ENCODE peak calls at places on chromosome X, in ten cellular contexts. G is breast epithelium; Y is brain microvascular endothelial cell; K is CD8-positive, alpha-beta memory T cell; W is lower lobe of right lung; C is RWPE1; P is naive thymus-derived CD4-positive, alpha-beta T cell; U is fibroblast of lung; N is esophagus squamous epithelium; F is heart right ventricle. Z is an unnamed sample.

GRCh38 chrX:129771266-129771995 is 8.3 kb upstream of the SASH3 start:
- DNase-seq in G (no peak), Y (no peak), K (peak), W (no peak), C (no peak), P (peak), U (no peak), N (no peak), F (no peak), Z (no peak)

GRCh38 chrX:20266810-20267598 is at the start of gene RPS6KA3:
- DNase-seq in G (peak), Y (peak), K (peak), W (peak), C (peak), P (peak), U (peak), N (peak), F (peak), Z (peak)

GRCh38 chrX:46381630-46382029 is 163.6 kb downstream of the ZNF674 start:
- DNase-seq in G (no peak), Y (peak), K (no peak), W (no peak), C (no peak), P (no peak), U (no peak), N (no peak), F (no peak), Z (no peak)

GRCh38 chrX:47228550-47229270 is 4.1 kb upstream of the USP11 start:
- DNase-seq in G (no peak), Y (no peak), K (no peak), W (no peak), C (no peak), P (no peak), U (no peak), N (no peak), F (no peak), Z (no peak)

GRCh38 chrX:155048997-155049619 is 21.8 kb downstream of the CMC4 start:
- DNase-seq in G (no peak), Y (peak), K (peak), W (no peak), C (no peak), P (peak), U (peak), N (no peak), F (no peak), Z (peak)

GRCh38 chrX:109487640-109488039 is 5.8 kb upstream of the GUCY2F start:
- DNase-seq in G (no peak), Y (no peak), K (no peak), W (no peak), C (no peak), P (no peak), U (no peak), N (no peak), F (no peak), Z (no peak)

GRCh38 chrX:150984164-150984824 is 1.2 kb downstream of the HMGB3 start:
- DNase-seq in G (no peak), Y (no peak), K (no peak), W (no peak), C (no peak), P (no peak), U (no peak), N (no peak), F (no peak), Z (peak)

GRCh38 chrX:37677765-37678164 is 7.8 kb upstream of the XK start:
- DNase-seq in G (no peak), Y (no peak), K (no peak), W (no peak), C (no peak), P (no peak), U (no peak), N (no peak), F (no peak), Z (no peak)

GRCh38 chrX:45011131-45011530 is 138.1 kb downstream of the KDM6A start:
- DNase-seq in G (no peak), Y (peak), K (no peak), W (no peak), C (peak), P (no peak), U (no peak), N (no peak), F (no peak), Z (no peak)

GRCh38 chrX:10832103-10832502 is 211.7 kb upstream of the MID1 start:
- DNase-seq in G (no peak), Y (no peak), K (no peak), W (no peak), C (no peak), P (no peak), U (no peak), N (no peak), F (no peak), Z (no peak)
- H3K27ac ChIP-seq in G (no peak), Y (no peak), K (no peak), W (no peak), C (no peak), P (no peak), U (no peak), N (no peak), F (no peak), Z (no peak)

DNA sequence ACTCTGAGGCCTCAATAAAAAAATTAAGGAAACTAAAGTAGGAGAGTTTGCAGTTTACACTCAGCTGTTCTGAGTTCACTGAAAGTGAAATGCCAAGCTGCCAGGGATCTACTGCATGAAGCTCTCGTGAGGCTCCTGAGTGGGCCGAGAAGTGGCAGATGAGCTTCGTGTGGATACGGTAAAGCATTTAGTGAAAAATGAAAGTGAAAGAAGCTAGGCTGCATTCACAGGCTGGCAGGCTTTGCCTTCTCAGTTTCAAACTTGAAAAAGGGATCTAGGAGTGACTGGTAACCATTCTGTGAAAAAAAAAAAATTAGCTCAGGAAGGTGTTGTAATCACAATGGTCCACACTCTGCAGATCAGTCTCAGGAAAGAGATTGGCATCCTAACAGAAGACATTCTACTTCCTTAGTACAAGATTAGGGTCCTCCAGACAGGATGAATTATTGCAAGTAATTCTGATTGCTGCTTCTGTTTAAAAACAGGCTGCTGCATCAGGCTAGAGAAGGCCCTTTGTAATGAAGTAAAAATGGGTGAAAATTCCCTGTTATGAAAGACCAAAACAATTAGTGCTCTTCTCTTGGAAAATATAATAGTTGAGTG is 679.9 kb downstream of the RPA4 start:
- DNase-seq in G (no peak), Y (peak), K (peak), W (peak), C (peak), P (peak), U (peak), N (no peak), F (no peak), Z (peak)
- H3K27ac ChIP-seq in G (no peak), Y (no peak), K (peak), W (peak), C (no peak), P (peak), U (peak), N (peak), F (peak), Z (no peak)

GRCh38 chrX:112840382-112841113 is at the start of gene AMOT:
- DNase-seq in G (peak), Y (peak), K (peak), W (peak), C (peak), P (peak), U (peak), N (no peak), F (peak), Z (peak)

GRCh38 chrX:112839856-112840255 is 775 bp downstream of the AMOT start:
- DNase-seq in G (no peak), Y (no peak), K (no peak), W (no peak), C (no peak), P (no peak), U (no peak), N (no peak), F (no peak), Z (no peak)

GRCh38 chrX:112844250-112844649 is 3.6 kb upstream of the AMOT start:
- DNase-seq in G (no peak), Y (no peak), K (no peak), W (no peak), C (no peak), P (no peak), U (no peak), N (no peak), F (no peak), Z (no peak)

GRCh38 chrX:112841820-112842157 is 1.2 kb upstream of the AMOT start:
- DNase-seq in G (no peak), Y (no peak), K (no peak), W (no peak), C (no peak), P (no peak), U (no peak), N (no peak), F (no peak), Z (no peak)

GRCh38 chrX:112841114-112841819 is 636 bp upstream of the AMOT start:
- DNase-seq in G (peak), Y (peak), K (peak), W (peak), C (peak), P (peak), U (peak), N (peak), F (peak), Z (peak)
- H3K27ac ChIP-seq in G (peak), Y (no peak), K (peak), W (peak), C (peak), P (peak), U (no peak), N (peak), F (peak), Z (peak)

DNA sequence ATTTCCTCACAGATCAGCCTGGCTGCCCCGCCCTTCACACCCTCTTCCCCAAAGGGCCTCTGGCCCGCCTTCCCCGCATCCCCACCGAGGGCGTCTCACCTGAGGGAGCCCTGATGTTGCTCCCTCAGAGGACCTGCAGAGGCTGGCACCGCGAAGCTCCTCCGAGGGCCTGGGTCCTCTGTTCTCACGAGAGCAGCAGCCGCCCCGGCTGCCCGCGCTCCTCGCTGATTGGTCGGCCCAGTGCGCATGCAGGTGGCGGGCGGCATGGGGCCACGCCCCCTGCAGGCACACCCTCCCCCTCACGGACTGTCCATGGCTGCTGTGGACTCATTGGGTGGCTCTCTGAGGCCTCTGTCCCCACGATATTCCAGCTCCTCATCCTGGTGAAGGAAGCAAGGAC is at the start of gene FAM9C:
- DNase-seq in G (no peak), Y (no peak), K (no peak), W (no peak), C (no peak), P (no peak), U (no peak), N (no peak), F (no peak), Z (no peak)
- H3K27ac ChIP-seq in G (no peak), Y (no peak), K (no peak), W (no peak), C (no peak), P (no peak), U (no peak), N (no peak), F (no peak), Z (no peak)

DNA sequence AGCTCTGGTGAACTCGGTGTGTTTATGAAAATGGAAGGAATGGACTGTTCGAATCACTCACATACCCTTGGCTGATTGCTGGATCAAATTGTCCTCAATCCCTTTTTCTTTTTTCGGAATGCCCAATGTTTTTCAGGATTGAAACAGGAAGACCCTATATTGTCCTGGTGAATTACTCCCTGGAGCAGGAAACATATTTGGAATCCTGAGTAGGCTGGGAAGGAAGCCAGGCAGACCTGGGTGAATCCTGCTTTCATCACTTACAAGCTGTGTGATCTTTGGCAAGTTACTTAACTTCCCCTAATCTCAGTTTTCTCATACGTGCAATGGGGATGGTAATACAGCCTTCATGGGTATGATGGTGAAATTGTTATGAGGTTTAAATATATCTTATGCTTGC is 70.6 kb downstream of the RTL5 start:
- DNase-seq in G (no peak), Y (no peak), K (no peak), W (no peak), C (no peak), P (no peak), U (no peak), N (no peak), F (no peak), Z (no peak)
- H3K27ac ChIP-seq in G (no peak), Y (no peak), K (no peak), W (no peak), C (no peak), P (no peak), U (no peak), N (peak), F (no peak), Z (no peak)

GRCh38 chrX:42129022-42129421 is 205.7 kb upstream of the CASK start:
- DNase-seq in G (no peak), Y (no peak), K (no peak), W (no peak), C (no peak), P (no peak), U (no peak), N (no peak), F (no peak), Z (no peak)
- H3K27ac ChIP-seq in G (no peak), Y (no peak), K (no peak), W (no peak), C (no peak), P (no peak), U (no peak), N (no peak), F (no peak), Z (no peak)

GRCh38 chrX:71543316-71543715 is 10.4 kb downstream of the OGT start:
- DNase-seq in G (no peak), Y (peak), K (no peak), W (no peak), C (peak), P (no peak), U (no peak), N (no peak), F (no peak), Z (no peak)

GRCh38 chrX:71541546-71542022 is 8.7 kb downstream of the OGT start:
- DNase-seq in G (no peak), Y (peak), K (no peak), W (no peak), C (no peak), P (no peak), U (peak), N (no peak), F (no peak), Z (no peak)

GRCh38 chrX:71540801-71541545 is 8.1 kb downstream of the OGT start:
- DNase-seq in G (no peak), Y (no peak), K (no peak), W (no peak), C (no peak), P (no peak), U (no peak), N (no peak), F (no peak), Z (no peak)

GRCh38 chrX:71542825-71543224 is 9.9 kb downstream of the OGT start:
- DNase-seq in G (no peak), Y (no peak), K (no peak), W (no peak), C (no peak), P (no peak), U (no peak), N (no peak), F (no peak), Z (no peak)

DNA sequence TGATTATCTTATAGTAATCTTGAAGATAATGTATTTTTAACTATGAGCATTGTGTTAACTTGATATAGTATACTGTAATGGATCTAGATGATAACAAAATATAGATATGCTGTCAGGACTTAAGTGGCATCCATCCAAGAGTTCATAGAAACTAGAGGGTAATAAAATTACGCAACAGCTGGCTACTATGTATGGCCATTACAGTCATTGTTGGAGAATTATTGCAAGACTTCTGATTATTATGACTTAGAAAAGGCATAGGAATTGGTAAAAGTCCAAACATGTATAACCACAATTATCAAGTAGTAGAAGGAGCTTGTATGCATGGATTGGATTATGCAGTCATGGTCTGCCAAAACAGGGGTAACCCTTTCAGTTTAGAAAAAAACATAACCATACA is 9.5 kb downstream of the OGT start:
- DNase-seq in G (no peak), Y (no peak), K (no peak), W (no peak), C (no peak), P (no peak), U (peak), N (no peak), F (no peak), Z (no peak)
- H3K27ac ChIP-seq in G (no peak), Y (peak), K (no peak), W (no peak), C (no peak), P (no peak), U (peak), N (peak), F (peak), Z (no peak)

DNA sequence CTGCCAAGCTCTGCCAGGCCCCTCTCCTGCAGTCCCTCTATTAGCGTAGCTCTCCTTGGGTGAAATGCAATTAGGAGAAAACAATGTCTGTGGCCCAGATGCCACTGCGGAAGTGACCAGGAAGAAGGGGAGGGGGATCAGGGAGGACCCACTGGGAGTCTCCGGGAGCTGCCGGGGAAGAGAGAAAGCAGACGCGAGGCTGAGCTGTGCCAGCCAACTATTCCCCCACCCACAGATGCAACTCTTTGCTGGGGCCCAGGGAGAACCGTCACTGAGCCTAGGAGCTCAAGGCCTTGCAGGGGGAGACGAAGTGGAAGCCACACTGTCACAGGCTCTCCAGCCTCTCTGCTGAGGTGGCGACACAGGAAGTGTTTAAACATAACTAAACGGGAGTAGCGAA is 149.2 kb downstream of the BCOR start:
- DNase-seq in G (no peak), Y (no peak), K (no peak), W (no peak), C (no peak), P (no peak), U (no peak), N (no peak), F (no peak), Z (no peak)
- H3K27ac ChIP-seq in G (no peak), Y (no peak), K (no peak), W (no peak), C (no peak), P (no peak), U (no peak), N (no peak), F (no peak), Z (no peak)

GRCh38 chrX:18537068-18537467 is 111.7 kb downstream of the CDKL5 start:
- DNase-seq in G (no peak), Y (no peak), K (no peak), W (no peak), C (no peak), P (no peak), U (no peak), N (no peak), F (no peak), Z (no peak)
- H3K27ac ChIP-seq in G (no peak), Y (no peak), K (no peak), W (no peak), C (no peak), P (no peak), U (no peak), N (no peak), F (no peak), Z (no peak)